ENCODE peak calls at places on chromosome 7, in seven cellular contexts. One of them, this sample, is unnamed.

GRCh38 chr7:77983973-77984372 is 185.4 kb downstream of the PHTF2 start:
- DNase-seq in body of pancreas: no peak
- DNase-seq in right lobe of liver: no peak
- DNase-seq in tibial artery: no peak
- DNase-seq in A549: no peak
- DNase-seq in fibroblast of lung: no peak
- DNase-seq in colonic mucosa: no peak
- DNase-seq in this sample: no peak

GRCh38 chr7:372546-372938 is 82.6 kb downstream of the FOXL3 start:
- DNase-seq in body of pancreas: no peak
- DNase-seq in fibroblast of lung: no peak
- DNase-seq in colonic mucosa: no peak
- DNase-seq in tibial artery: no peak
- DNase-seq in A549: no peak
- DNase-seq in right lobe of liver: no peak
- DNase-seq in this sample: no peak

GRCh38 chr7:157405914-157406810 is 69.4 kb downstream of the DNAJB6 start:
- DNase-seq in fibroblast of lung: no peak
- DNase-seq in tibial artery: no peak
- DNase-seq in A549: no peak
- DNase-seq in body of pancreas: no peak
- DNase-seq in colonic mucosa: no peak
- DNase-seq in right lobe of liver: no peak
- DNase-seq in this sample: no peak

GRCh38 chr7:66682350-66683093 is 53.8 kb downstream of the KCTD7 start:
- DNase-seq in colonic mucosa: peak; percentile 39
- DNase-seq in fibroblast of lung: peak; percentile 64
- DNase-seq in right lobe of liver: no peak
- DNase-seq in tibial artery: peak; percentile 75
- DNase-seq in A549: no peak
- DNase-seq in body of pancreas: peak; percentile 41
- DNase-seq in this sample: no peak

GRCh38 chr7:104126411-104126841 is 81.4 kb downstream of the ORC5 start:
- DNase-seq in right lobe of liver: no peak
- DNase-seq in fibroblast of lung: no peak
- DNase-seq in A549: no peak
- DNase-seq in body of pancreas: no peak
- DNase-seq in colonic mucosa: no peak
- DNase-seq in tibial artery: no peak
- DNase-seq in this sample: no peak

GRCh38 chr7:51261117-51261835 is 55.3 kb downstream of the COBL start:
- DNase-seq in right lobe of liver: no peak
- DNase-seq in tibial artery: no peak
- DNase-seq in body of pancreas: no peak
- DNase-seq in fibroblast of lung: no peak
- DNase-seq in colonic mucosa: no peak
- DNase-seq in A549: no peak
- DNase-seq in this sample: no peak

GRCh38 chr7:70384891-70385290 is 747.1 kb upstream of the GALNT17 start:
- DNase-seq in right lobe of liver: no peak
- DNase-seq in A549: no peak
- DNase-seq in body of pancreas: no peak
- DNase-seq in fibroblast of lung: peak; percentile 94
- DNase-seq in tibial artery: no peak
- DNase-seq in colonic mucosa: no peak
- DNase-seq in this sample: peak; percentile 32

GRCh38 chr7:7221602-7222038 is 39.3 kb downstream of the C1GALT1 start:
- DNase-seq in A549: peak; percentile 56
- DNase-seq in tibial artery: no peak
- DNase-seq in body of pancreas: no peak
- DNase-seq in right lobe of liver: no peak
- DNase-seq in colonic mucosa: no peak
- DNase-seq in fibroblast of lung: peak; percentile 77
- DNase-seq in this sample: peak; percentile 29

GRCh38 chr7:159095979-159096411 is 48.7 kb downstream of the VIPR2 start:
- DNase-seq in colonic mucosa: no peak
- DNase-seq in A549: no peak
- DNase-seq in tibial artery: peak; percentile 62
- DNase-seq in right lobe of liver: no peak
- DNase-seq in fibroblast of lung: no peak
- DNase-seq in body of pancreas: no peak
- DNase-seq in this sample: no peak

GRCh38 chr7:68691261-68692216 is 906.7 kb upstream of the AUTS2 start:
- DNase-seq in tibial artery: no peak
- DNase-seq in right lobe of liver: no peak
- DNase-seq in A549: peak; percentile 93
- DNase-seq in body of pancreas: no peak
- DNase-seq in colonic mucosa: no peak
- DNase-seq in fibroblast of lung: peak; percentile 97
- DNase-seq in this sample: peak; percentile 23

GRCh38 chr7:47045592-47045991 is 536.3 kb downstream of the TNS3 start:
- DNase-seq in colonic mucosa: no peak
- DNase-seq in A549: no peak
- DNase-seq in right lobe of liver: no peak
- DNase-seq in body of pancreas: no peak
- DNase-seq in tibial artery: no peak
- DNase-seq in fibroblast of lung: no peak
- DNase-seq in this sample: no peak

GRCh38 chr7:100489824-100490223 is 6.1 kb downstream of the NYAP1 start:
- DNase-seq in tibial artery: no peak
- DNase-seq in right lobe of liver: no peak
- DNase-seq in body of pancreas: peak; percentile 60
- DNase-seq in colonic mucosa: peak; percentile 76
- DNase-seq in A549: peak; percentile 87
- DNase-seq in fibroblast of lung: peak; percentile 88
- DNase-seq in this sample: peak; percentile 96

GRCh38 chr7:76267107-76267834 is 35.2 kb upstream of the HSPB1 start:
- DNase-seq in fibroblast of lung: no peak
- DNase-seq in right lobe of liver: no peak
- DNase-seq in body of pancreas: no peak
- DNase-seq in tibial artery: no peak
- DNase-seq in colonic mucosa: no peak
- DNase-seq in A549: no peak
- DNase-seq in this sample: no peak

GRCh38 chr7:7236041-7236440 is 53.7 kb downstream of the C1GALT1 start:
- DNase-seq in colonic mucosa: no peak
- DNase-seq in fibroblast of lung: no peak
- DNase-seq in body of pancreas: no peak
- DNase-seq in tibial artery: no peak
- DNase-seq in right lobe of liver: no peak
- DNase-seq in A549: no peak
- DNase-seq in this sample: no peak

GRCh38 chr7:30770936-30771858 is at the start of gene MINDY4:
- DNase-seq in tibial artery: peak; percentile 94
- DNase-seq in right lobe of liver: peak; percentile 89
- DNase-seq in colonic mucosa: peak; percentile 83
- DNase-seq in A549: peak; percentile 83
- DNase-seq in body of pancreas: peak; percentile 84
- DNase-seq in fibroblast of lung: peak; percentile 85
- DNase-seq in this sample: peak; percentile 89

GRCh38 chr7:103989200-103989784 is at the start of gene RELN:
- DNase-seq in right lobe of liver: peak; percentile 67
- DNase-seq in colonic mucosa: no peak
- DNase-seq in A549: peak; percentile 29
- DNase-seq in body of pancreas: no peak
- DNase-seq in fibroblast of lung: peak; percentile 49
- DNase-seq in tibial artery: no peak
- DNase-seq in this sample: peak; percentile 35

GRCh38 chr7:76509931-76510877 is at the start of gene UPK3B:
- DNase-seq in right lobe of liver: no peak
- DNase-seq in A549: peak; percentile 51
- DNase-seq in fibroblast of lung: peak; percentile 27
- DNase-seq in tibial artery: peak; percentile 59
- DNase-seq in body of pancreas: no peak
- DNase-seq in colonic mucosa: no peak
- DNase-seq in this sample: peak; percentile 26

GRCh38 chr7:122092964-122093797 is 50.9 kb downstream of the AASS start:
- DNase-seq in tibial artery: peak; percentile 73
- DNase-seq in body of pancreas: peak; percentile 84
- DNase-seq in right lobe of liver: no peak
- DNase-seq in A549: peak; percentile 71
- DNase-seq in fibroblast of lung: peak; percentile 72
- DNase-seq in colonic mucosa: peak; percentile 73
- DNase-seq in this sample: peak; percentile 77

GRCh38 chr7:113835367-113835766 is 83.4 kb downstream of the PPP1R3A start:
- DNase-seq in colonic mucosa: no peak
- DNase-seq in A549: no peak
- DNase-seq in fibroblast of lung: no peak
- DNase-seq in right lobe of liver: no peak
- DNase-seq in tibial artery: no peak
- DNase-seq in body of pancreas: no peak
- DNase-seq in this sample: no peak

GRCh38 chr7:79529214-79529895 is 75.9 kb upstream of the MAGI2 start:
- DNase-seq in right lobe of liver: no peak
- DNase-seq in colonic mucosa: no peak
- DNase-seq in body of pancreas: no peak
- DNase-seq in tibial artery: no peak
- DNase-seq in fibroblast of lung: no peak
- DNase-seq in A549: no peak
- DNase-seq in this sample: no peak

GRCh38 chr7:36137258-36137657 is 15.8 kb upstream of the EEPD1 start:
- DNase-seq in colonic mucosa: no peak
- DNase-seq in body of pancreas: no peak
- DNase-seq in fibroblast of lung: no peak
- DNase-seq in tibial artery: no peak
- DNase-seq in right lobe of liver: no peak
- DNase-seq in A549: no peak
- DNase-seq in this sample: no peak

GRCh38 chr7:145106001-145106400 is 270.1 kb upstream of the TPK1 start:
- DNase-seq in tibial artery: no peak
- DNase-seq in fibroblast of lung: no peak
- DNase-seq in colonic mucosa: no peak
- DNase-seq in A549: no peak
- DNase-seq in body of pancreas: peak; percentile 9
- DNase-seq in right lobe of liver: no peak
- DNase-seq in this sample: peak; percentile 21

GRCh38 chr7:47682874-47683273 is 101.0 kb upstream of the TNS3 start:
- DNase-seq in A549: no peak
- DNase-seq in tibial artery: no peak
- DNase-seq in fibroblast of lung: no peak
- DNase-seq in right lobe of liver: no peak
- DNase-seq in colonic mucosa: no peak
- DNase-seq in body of pancreas: no peak
- DNase-seq in this sample: no peak

GRCh38 chr7:43771128-43771527 is 12.6 kb downstream of the BLVRA start:
- DNase-seq in fibroblast of lung: no peak
- DNase-seq in body of pancreas: no peak
- DNase-seq in right lobe of liver: no peak
- DNase-seq in tibial artery: no peak
- DNase-seq in colonic mucosa: no peak
- DNase-seq in A549: no peak
- DNase-seq in this sample: no peak

GRCh38 chr7:43768201-43768893 is 9.9 kb downstream of the BLVRA start:
- DNase-seq in tibial artery: no peak
- DNase-seq in body of pancreas: no peak
- DNase-seq in colonic mucosa: no peak
- DNase-seq in right lobe of liver: no peak
- DNase-seq in fibroblast of lung: no peak
- DNase-seq in A549: no peak
- DNase-seq in this sample: no peak

GRCh38 chr7:43769791-43770465 is 11.4 kb downstream of the BLVRA start:
- DNase-seq in body of pancreas: no peak
- DNase-seq in A549: no peak
- DNase-seq in right lobe of liver: no peak
- DNase-seq in tibial artery: no peak
- DNase-seq in colonic mucosa: no peak
- DNase-seq in fibroblast of lung: no peak
- DNase-seq in this sample: no peak

GRCh38 chr7:43768894-43769272 is 10.4 kb downstream of the BLVRA start:
- DNase-seq in right lobe of liver: no peak
- DNase-seq in body of pancreas: no peak
- DNase-seq in A549: no peak
- DNase-seq in tibial artery: no peak
- DNase-seq in fibroblast of lung: no peak
- DNase-seq in colonic mucosa: no peak
- DNase-seq in this sample: no peak

GRCh38 chr7:43771567-43771966 is 13.1 kb downstream of the BLVRA start:
- DNase-seq in A549: no peak
- DNase-seq in body of pancreas: no peak
- DNase-seq in fibroblast of lung: no peak
- DNase-seq in colonic mucosa: no peak
- DNase-seq in tibial artery: peak; percentile 41
- DNase-seq in right lobe of liver: no peak
- DNase-seq in this sample: no peak
- TF ChIP-seq CTCF in A549: no peak
- TF ChIP-seq CTCF in body of pancreas: no peak
- TF ChIP-seq CTCF in fibroblast of lung: no peak
- TF ChIP-seq CTCF in colonic mucosa: no peak
- TF ChIP-seq CTCF in tibial artery: no peak
- TF ChIP-seq CTCF in right lobe of liver: no peak
- TF ChIP-seq CTCF in this sample: no peak

DNA sequence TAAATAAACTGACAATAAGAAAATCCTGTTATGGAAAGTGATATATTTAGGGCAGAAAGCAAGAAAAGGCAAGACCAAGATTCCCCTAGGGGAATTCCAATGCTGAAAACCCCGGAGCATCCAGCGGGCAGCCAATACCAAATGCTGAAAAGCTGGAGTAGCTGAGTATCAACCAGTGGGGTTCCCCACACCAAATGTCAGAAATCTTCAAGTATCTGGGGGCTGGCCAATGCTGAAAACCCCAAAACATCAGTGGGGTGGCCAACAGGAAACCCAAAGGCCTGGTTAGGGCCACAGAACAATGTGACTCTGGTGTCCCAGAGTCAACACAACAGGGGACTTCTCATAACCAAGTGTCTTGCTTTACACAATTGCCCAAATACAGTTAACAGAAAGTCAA is 271.8 kb upstream of the CACNA2D1 start:
- DNase-seq in colonic mucosa: no peak
- DNase-seq in body of pancreas: no peak
- DNase-seq in fibroblast of lung: no peak
- DNase-seq in A549: no peak
- DNase-seq in tibial artery: no peak
- DNase-seq in right lobe of liver: no peak
- DNase-seq in this sample: no peak
- H3K27ac ChIP-seq in colonic mucosa: no peak overlapping the region
- H3K27ac ChIP-seq in body of pancreas: no peak overlapping the region
- H3K27ac ChIP-seq in fibroblast of lung: no peak overlapping the region
- H3K27ac ChIP-seq in A549: no peak overlapping the region
- H3K27ac ChIP-seq in tibial artery: no peak overlapping the region
- H3K27ac ChIP-seq in right lobe of liver: no peak overlapping the region
- H3K27ac ChIP-seq in this sample: peak overlapping the region; percentile 51

GRCh38 chr7:150941351-150941982 is 36.7 kb downstream of the KCNH2 start:
- DNase-seq in A549: no peak
- DNase-seq in tibial artery: no peak
- DNase-seq in colonic mucosa: peak; percentile 13
- DNase-seq in body of pancreas: no peak
- DNase-seq in fibroblast of lung: no peak
- DNase-seq in right lobe of liver: peak; percentile 42
- DNase-seq in this sample: no peak
- TF ChIP-seq CTCF in A549: no peak
- TF ChIP-seq CTCF in tibial artery: no peak
- TF ChIP-seq CTCF in colonic mucosa: no peak
- TF ChIP-seq CTCF in body of pancreas: no peak
- TF ChIP-seq CTCF in fibroblast of lung: no peak
- TF ChIP-seq CTCF in right lobe of liver: no peak
- TF ChIP-seq CTCF in this sample: no peak

DNA sequence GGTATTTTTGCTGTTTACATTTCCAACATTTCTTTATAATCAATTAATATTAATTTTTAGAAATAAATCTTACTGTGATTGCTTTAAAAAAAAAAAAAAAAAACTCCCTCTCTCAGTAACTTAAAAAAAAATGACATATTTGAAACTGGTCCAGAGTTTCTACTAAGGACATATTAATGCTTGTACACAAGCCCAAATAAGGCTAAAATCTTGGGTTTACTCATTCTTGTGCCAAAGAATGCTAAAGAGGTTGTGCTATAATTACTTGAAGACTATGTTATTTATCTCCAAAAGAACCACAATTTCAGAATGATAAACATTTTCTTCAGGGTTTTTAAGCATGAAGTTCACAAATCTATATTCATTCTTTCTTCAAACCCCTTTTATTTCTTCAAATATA is 39.4 kb upstream of the PHF14 start:
- DNase-seq in colonic mucosa: no peak
- DNase-seq in body of pancreas: no peak
- DNase-seq in A549: no peak
- DNase-seq in fibroblast of lung: peak; percentile 76
- DNase-seq in right lobe of liver: no peak
- DNase-seq in tibial artery: no peak
- DNase-seq in this sample: no peak
- H3K27ac ChIP-seq in colonic mucosa: peak overlapping the region; percentile 43
- H3K27ac ChIP-seq in body of pancreas: no peak overlapping the region
- H3K27ac ChIP-seq in A549: no peak overlapping the region
- H3K27ac ChIP-seq in fibroblast of lung: no peak overlapping the region
- H3K27ac ChIP-seq in right lobe of liver: no peak overlapping the region
- H3K27ac ChIP-seq in tibial artery: peak overlapping the region; percentile 94
- H3K27ac ChIP-seq in this sample: peak overlapping the region; percentile 20

This sample was measured in hepatocyte.